ENCODE peak calls at places on chromosomes 11 and 22, in eight cellular contexts. P is cardiac muscle cell, W is activated T-cell treated with anti-CD3 and anti-CD28 coated beads for 1 hour, M is HT1080, U is MCF 10A, C is iPS-NIHi11, B is Ammon's horn, A is PC-9. E is an unnamed sample.

GRCh38 chr22:45284705-45285305 is at the start of gene UPK3A:
- DNase-seq in P (peak; percentile 10), W (peak; percentile 51), M (no peak), U (no peak), C (peak; percentile 94), B (no peak), A (peak; percentile 90), E (peak; percentile 67)

GRCh38 chr22:19775496-19776325 is 15.1 kb downstream of the TBX1 start:
- DNase-seq in P (no peak), W (no peak), M (no peak), U (no peak), C (no peak), B (no peak), A (no peak), E (no peak)

GRCh38 chr11:44950036-44950624 is 553 bp downstream of the TP53I11 start:
- DNase-seq in P (no peak), W (peak; percentile 14), M (no peak), U (no peak), C (no peak), B (no peak), A (no peak), E (no peak)

GRCh38 chr11:12698049-12698448 is 23.8 kb downstream of the TEAD1 start:
- DNase-seq in P (no peak), W (no peak), M (no peak), U (no peak), C (no peak), B (no peak), A (no peak), E (no peak)

GRCh38 chr11:19756675-19757475 is 44.2 kb downstream of the NAV2 start:
- DNase-seq in P (peak; percentile 52), W (no peak), M (no peak), U (no peak), C (no peak), B (peak; percentile 73), A (no peak), E (no peak)

GRCh38 chr11:73950869-73951710 is at the start of gene DNAJB13:
- DNase-seq in P (peak; percentile 58), W (no peak), M (peak; percentile 42), U (peak; percentile 37), C (peak; percentile 90), B (peak; percentile 56), A (peak; percentile 45), E (peak; percentile 76)

GRCh38 chr11:13680501-13681264 is 12.2 kb downstream of the FAR1 start:
- DNase-seq in P (peak; percentile 24), W (no peak), M (no peak), U (no peak), C (no peak), B (peak; percentile 30), A (no peak), E (no peak)

GRCh38 chr11:33970984-33971466 is 79.1 kb upstream of the LMO2 start:
- DNase-seq in P (peak; percentile 77), W (no peak), M (peak; percentile 52), U (peak; percentile 66), C (peak; percentile 50), B (peak; percentile 81), A (peak; percentile 34), E (peak; percentile 57)

GRCh38 chr11:95078526-95078925 is 11.1 kb upstream of the ENDOD1 start:
- DNase-seq in P (no peak), W (no peak), M (peak; percentile 49), U (no peak), C (no peak), B (no peak), A (no peak), E (no peak)

GRCh38 chr11:3088806-3089205 is 31.6 kb upstream of the CARS1 start:
- DNase-seq in P (no peak), W (no peak), M (no peak), U (no peak), C (no peak), B (no peak), A (no peak), E (no peak)

GRCh38 chr11:65499713-65500261 is 942 bp downstream of the MALAT1 start:
- DNase-seq in P (no peak), W (no peak), M (no peak), U (no peak), C (no peak), B (no peak), A (no peak), E (no peak)

GRCh38 chr11:90737328-90738050 is 514.6 kb upstream of the CHORDC1 start:
- DNase-seq in P (no peak), W (no peak), M (no peak), U (no peak), C (no peak), B (no peak), A (no peak), E (no peak)

GRCh38 chr11:6856871-6857270 is 6.0 kb upstream of the OR10A2 start:
- DNase-seq in P (no peak), W (no peak), M (no peak), U (peak; percentile 5), C (no peak), B (no peak), A (no peak), E (no peak)

GRCh38 chr11:107182983-107183382 is 164.7 kb upstream of the GUCY1A2 start:
- DNase-seq in P (no peak), W (no peak), M (peak; percentile 32), U (no peak), C (no peak), B (no peak), A (no peak), E (no peak)

GRCh38 chr11:6799402-6799801 is at the start of gene OR6A2:
- DNase-seq in P (no peak), W (no peak), M (peak; percentile 50), U (no peak), C (no peak), B (no peak), A (no peak), E (no peak)

GRCh38 chr22:32926600-32926999 is 125.1 kb downstream of the TIMP3 start:
- DNase-seq in P (peak; percentile 58), W (no peak), M (peak; percentile 18), U (peak; percentile 50), C (peak; percentile 38), B (no peak), A (no peak), E (no peak)

GRCh38 chr22:39724390-39724789 is 153.8 kb downstream of the CACNA1I start:
- DNase-seq in P (no peak), W (no peak), M (no peak), U (peak; percentile 21), C (no peak), B (no peak), A (no peak), E (no peak)

GRCh38 chr11:122198291-122198983 is 82.4 kb upstream of the BLID start:
- DNase-seq in P (peak; percentile 48), W (no peak), M (no peak), U (no peak), C (no peak), B (no peak), A (no peak), E (no peak)

E was measured in ELF-1.